ENCODE peak calls at places on chromosomes 16 and 17, in ten cellular contexts. W, U, G, I, Q, L, S, H, B and F are unnamed samples.

GRCh38 chr16:28981517-28981916 is 3.3 kb upstream of the LAT start:
- DNase-seq in W (peak), U (peak), G (no peak), I (no peak), Q (peak), L (no peak), S (no peak), H (no peak), B (no peak), F (no peak)

GRCh38 chr17:64499805-64500486 is 3.1 kb upstream of the POLG2 start:
- DNase-seq in W (no peak), U (no peak), G (no peak), I (no peak), Q (no peak), L (no peak), S (no peak), H (no peak), B (peak), F (no peak)

GRCh38 chr17:78358538-78359215 is 1.2 kb downstream of the SOCS3 start:
- DNase-seq in W (no peak), U (no peak), G (no peak), I (peak), Q (peak), L (no peak), S (peak), H (no peak), B (peak), F (no peak)

GRCh38 chr17:6178959-6179358 is 108.8 kb downstream of the WSCD1 start:
- DNase-seq in W (no peak), U (no peak), G (no peak), I (no peak), Q (no peak), L (no peak), S (no peak), H (no peak), B (no peak), F (no peak)

GRCh38 chr17:43428524-43428923 is 29.7 kb downstream of the ARL4D start:
- DNase-seq in W (no peak), U (no peak), G (no peak), I (no peak), Q (no peak), L (no peak), S (no peak), H (no peak), B (no peak), F (no peak)

GRCh38 chr17:31561469-31562412 is 170.3 kb downstream of the RAB11FIP4 start:
- DNase-seq in W (no peak), U (no peak), G (no peak), I (peak), Q (no peak), L (no peak), S (peak), H (no peak), B (no peak), F (no peak)

GRCh38 chr17:79047291-79047920 is 23.4 kb downstream of the C1QTNF1 start:
- DNase-seq in W (no peak), U (peak), G (no peak), I (no peak), Q (no peak), L (no peak), S (no peak), H (no peak), B (no peak), F (no peak)

GRCh38 chr17:57918017-57918895 is 37.0 kb downstream of the CUEDC1 start:
- DNase-seq in W (no peak), U (no peak), G (no peak), I (peak), Q (no peak), L (no peak), S (peak), H (no peak), B (no peak), F (no peak)

GRCh38 chr17:31841850-31842415 is 17.1 kb downstream of the COPRS start:
- DNase-seq in W (no peak), U (no peak), G (no peak), I (no peak), Q (no peak), L (no peak), S (no peak), H (no peak), B (no peak), F (no peak)

GRCh38 chr17:37607637-37608368 is 1.4 kb downstream of the SYNRG start:
- DNase-seq in W (no peak), U (peak), G (no peak), I (no peak), Q (peak), L (no peak), S (no peak), H (no peak), B (no peak), F (no peak)

GRCh38 chr17:66576473-66576872 is 258.4 kb upstream of the CACNG5 start:
- DNase-seq in W (no peak), U (no peak), G (no peak), I (no peak), Q (no peak), L (no peak), S (no peak), H (no peak), B (no peak), F (no peak)

GRCh38 chr16:89954462-89954861 is 5.9 kb downstream of the DEF8 start:
- DNase-seq in W (no peak), U (no peak), G (no peak), I (no peak), Q (no peak), L (no peak), S (no peak), H (no peak), B (no peak), F (no peak)

GRCh38 chr17:57699751-57700186 is 45.3 kb downstream of the CCDC182 start:
- DNase-seq in W (no peak), U (no peak), G (no peak), I (no peak), Q (no peak), L (no peak), S (no peak), H (peak), B (no peak), F (no peak)

GRCh38 chr16:3553138-3553923 is 23.9 kb downstream of the NLRC3 start:
- DNase-seq in W (no peak), U (no peak), G (no peak), I (no peak), Q (no peak), L (no peak), S (no peak), H (no peak), B (no peak), F (no peak)

GRCh38 chr16:8848939-8849391 is 19.8 kb downstream of the CARHSP1 start:
- DNase-seq in W (peak), U (no peak), G (peak), I (peak), Q (no peak), L (no peak), S (peak), H (no peak), B (no peak), F (no peak)

GRCh38 chr16:89426736-89427525 is 63.4 kb downstream of the ANKRD11 start:
- DNase-seq in W (no peak), U (no peak), G (no peak), I (no peak), Q (no peak), L (no peak), S (peak), H (no peak), B (no peak), F (no peak)

GRCh38 chr16:3671424-3671823 is 16.9 kb downstream of the DNASE1 start:
- DNase-seq in W (no peak), U (no peak), G (no peak), I (no peak), Q (no peak), L (no peak), S (no peak), H (no peak), B (no peak), F (no peak)

GRCh38 chr17:17843096-17843495 is 6.3 kb upstream of the SREBF1 start:
- DNase-seq in W (no peak), U (no peak), G (no peak), I (no peak), Q (no peak), L (no peak), S (no peak), H (no peak), B (no peak), F (no peak)

GRCh38 chr17:6269474-6269873 is 165.4 kb downstream of the AIPL1 start:
- DNase-seq in W (peak), U (peak), G (no peak), I (peak), Q (peak), L (no peak), S (peak), H (no peak), B (peak), F (no peak)

GRCh38 chr17:31511583-31511982 is 120.1 kb downstream of the RAB11FIP4 start:
- DNase-seq in W (no peak), U (no peak), G (no peak), I (no peak), Q (no peak), L (no peak), S (no peak), H (no peak), B (no peak), F (no peak)

GRCh38 chr17:83183951-83184506 is 104.6 kb downstream of the METRNL start:
- DNase-seq in W (no peak), U (no peak), G (no peak), I (no peak), Q (no peak), L (peak), S (no peak), H (peak), B (no peak), F (no peak)

GRCh38 chr16:1258906-1259759 is 3.3 kb downstream of the TPSD1 start:
- DNase-seq in W (no peak), U (no peak), G (no peak), I (no peak), Q (no peak), L (no peak), S (no peak), H (no peak), B (peak), F (no peak)

DNA sequence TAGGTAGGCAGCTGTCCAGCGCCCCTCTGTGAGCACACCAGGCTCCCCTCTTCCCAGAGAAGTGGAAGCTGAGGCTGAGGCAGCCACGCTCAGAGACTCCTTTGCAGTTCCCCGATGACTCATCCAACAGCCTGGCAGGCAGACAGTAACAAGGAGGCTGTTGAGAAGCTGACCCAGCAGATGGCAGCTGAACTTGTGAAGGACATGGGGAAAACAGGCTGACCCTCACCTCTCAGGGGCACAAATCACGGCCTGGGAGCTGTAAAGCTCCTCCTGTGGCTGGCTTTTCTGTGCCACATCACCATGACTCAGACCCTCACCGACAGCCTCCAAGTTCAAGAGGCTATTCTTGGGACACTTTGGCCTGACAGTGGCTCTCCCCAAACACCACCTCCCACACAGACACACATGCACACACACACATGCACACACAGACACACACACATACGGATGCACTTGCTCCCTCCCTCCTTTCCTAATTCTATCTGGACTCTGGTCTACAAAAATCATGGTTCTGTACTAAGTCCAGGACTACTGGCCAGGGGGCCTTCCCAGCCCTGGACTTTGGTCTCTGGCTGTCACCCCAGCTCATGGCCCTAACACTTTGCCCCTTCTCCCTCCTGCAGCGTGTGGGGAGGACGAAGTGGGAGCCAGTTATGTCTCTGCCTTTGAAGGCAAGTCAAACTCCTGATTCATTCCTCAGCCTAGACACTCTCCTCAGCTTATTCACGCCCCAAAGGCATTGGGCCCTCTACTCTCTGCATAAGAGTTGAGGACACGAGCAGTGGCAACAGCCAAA is 23.2 kb downstream of the MAP3K14 start:
- DNase-seq in W (peak), U (no peak), G (no peak), I (peak), Q (no peak), L (peak), S (peak), H (peak), B (peak), F (peak)
- TF ChIP-seq CTCF in W (no peak), U (no peak), G (peak), I (no peak), Q (no peak), L (no peak), S (peak), H (no peak), B (no peak), F (no peak)

GRCh38 chr17:61409301-61410099 is 9.9 kb downstream of the TBX2 start:
- DNase-seq in W (peak), U (peak), G (no peak), I (peak), Q (peak), L (peak), S (no peak), H (no peak), B (peak), F (no peak)
- TF ChIP-seq CTCF in W (peak), U (peak), G (peak), I (peak), Q (peak), L (peak), S (peak), H (no peak), B (peak), F (no peak)

GRCh38 chr16:81608515-81609209 is 164.1 kb downstream of the CMIP start:
- DNase-seq in W (no peak), U (peak), G (no peak), I (peak), Q (peak), L (no peak), S (peak), H (no peak), B (no peak), F (no peak)

GRCh38 chr16:81604960-81605383 is 160.4 kb downstream of the CMIP start:
- DNase-seq in W (peak), U (no peak), G (peak), I (peak), Q (no peak), L (no peak), S (peak), H (no peak), B (no peak), F (no peak)

GRCh38 chr16:81607805-81608514 is 163.4 kb downstream of the CMIP start:
- DNase-seq in W (no peak), U (no peak), G (no peak), I (no peak), Q (no peak), L (no peak), S (no peak), H (no peak), B (no peak), F (no peak)

GRCh38 chr16:81606039-81606438 is 161.4 kb downstream of the CMIP start:
- DNase-seq in W (no peak), U (no peak), G (no peak), I (no peak), Q (no peak), L (no peak), S (no peak), H (no peak), B (no peak), F (no peak)

GRCh38 chr16:81607006-81607405 is 162.4 kb downstream of the CMIP start:
- DNase-seq in W (no peak), U (no peak), G (no peak), I (no peak), Q (no peak), L (no peak), S (no peak), H (no peak), B (no peak), F (no peak)
- TF ChIP-seq CTCF in W (no peak), U (no peak), G (no peak), I (no peak), Q (no peak), L (no peak), S (no peak), H (no peak), B (no peak), F (no peak)

GRCh38 chr17:40098846-40099626 is 1.4 kb downstream of the NR1D1 start:
- DNase-seq in W (peak), U (peak), G (peak), I (peak), Q (peak), L (peak), S (peak), H (peak), B (peak), F (peak)
- TF ChIP-seq CTCF in W (no peak), U (no peak), G (no peak), I (no peak), Q (no peak), L (no peak), S (no peak), H (no peak), B (no peak), F (no peak)

GRCh38 chr16:27839419-27839818 is 224.1 kb downstream of the GSG1L start:
- DNase-seq in W (no peak), U (no peak), G (peak), I (peak), Q (no peak), L (no peak), S (peak), H (no peak), B (no peak), F (no peak)
- TF ChIP-seq CTCF in W (no peak), U (no peak), G (no peak), I (no peak), Q (no peak), L (no peak), S (no peak), H (no peak), B (no peak), F (no peak)